ENCODE peak calls at places on chromosomes 11 and 22, in five cellular contexts. H is OCI-LY7, J is right lobe of liver, Y is HFF-Myc, R is colonic mucosa. N is an unnamed sample.

GRCh38 chr11:8230178-8230859 is 33.4 kb downstream of the LMO1 start:
- DNase-seq in R (no peak), Y (no peak), H (no peak), J (no peak), N (no peak)

GRCh38 chr11:77121096-77121640 is 6.9 kb upstream of the MYO7A start:
- DNase-seq in J (no peak), Y (no peak), H (no peak), R (no peak), N (no peak)

GRCh38 chr11:2881974-2882362 is 3.6 kb downstream of the CDKN1C start:
- DNase-seq in R (no peak), H (no peak), Y (no peak), J (no peak), N (no peak)

GRCh38 chr22:39773976-39774539 is 119.5 kb downstream of the ENTHD1 start:
- DNase-seq in J (no peak), H (peak), R (peak), Y (no peak), N (peak)

GRCh38 chr11:126403039-126403438 is 47.6 kb downstream of the ST3GAL4 start:
- DNase-seq in J (no peak), H (no peak), R (peak), Y (no peak), N (no peak)

GRCh38 chr11:12232160-12232559 is 121.8 kb downstream of the MICAL2 start:
- DNase-seq in J (no peak), R (no peak), Y (no peak), H (no peak), N (no peak)

GRCh38 chr11:8066911-8067455 is 14.0 kb upstream of the TUB start:
- DNase-seq in H (no peak), J (peak), Y (no peak), R (peak), N (no peak)

GRCh38 chr11:36060926-36061325 is 117.1 kb downstream of the LDLRAD3 start:
- DNase-seq in J (no peak), R (no peak), H (no peak), Y (no peak), N (no peak)

GRCh38 chr22:24727218-24727851 is 47.2 kb downstream of the PIWIL3 start:
- DNase-seq in Y (peak), J (no peak), R (peak), H (no peak), N (peak)

GRCh38 chr11:118892515-118892914 is 8.8 kb downstream of the CXCR5 start:
- DNase-seq in Y (no peak), J (no peak), R (no peak), H (peak), N (peak)

GRCh38 chr11:60482361-60482760 is 10.2 kb upstream of the MS4A12 start:
- DNase-seq in Y (no peak), J (no peak), H (peak), R (no peak), N (no peak)

GRCh38 chr11:36317992-36318391 is 21.9 kb downstream of the PRR5L start:
- DNase-seq in H (no peak), Y (no peak), J (no peak), R (peak), N (no peak)

GRCh38 chr11:5605849-5606248 is 9.4 kb downstream of the TRIM6 start:
- DNase-seq in Y (no peak), J (no peak), H (peak), R (no peak), N (no peak)

GRCh38 chr22:30305519-30305905 is 16.2 kb upstream of the CASTOR1 start:
- DNase-seq in H (peak), J (peak), R (peak), Y (no peak), N (peak)

GRCh38 chr11:113673566-113674396 is 32.3 kb downstream of the TMPRSS5 start:
- DNase-seq in R (no peak), J (no peak), H (no peak), Y (no peak), N (no peak)

GRCh38 chr22:45977551-45978274 is 751 bp upstream of the WNT7B start:
- DNase-seq in H (no peak), Y (no peak), R (no peak), J (no peak), N (no peak)

GRCh38 chr22:41524809-41525449 is 19.3 kb downstream of the POLR3H start:
- DNase-seq in J (no peak), R (peak), H (no peak), Y (no peak), N (peak)

GRCh38 chr11:87137711-87138110 is 100.0 kb downstream of the TMEM135 start:
- DNase-seq in R (no peak), Y (peak), H (no peak), J (no peak), N (no peak)

GRCh38 chr11:9529333-9529648 is 44.2 kb upstream of the WEE1 start:
- DNase-seq in H (no peak), J (no peak), R (peak), Y (no peak), N (no peak)

GRCh38 chr11:59380263-59381059 is 21.8 kb downstream of the OR5AN1 start:
- DNase-seq in R (no peak), J (no peak), H (no peak), Y (no peak), N (no peak)

GRCh38 chr22:37222440-37222971 is 10.2 kb upstream of the SSTR3 start:
- DNase-seq in R (no peak), H (no peak), J (no peak), Y (no peak), N (peak)

GRCh38 chr11:9367551-9367950 is 16.9 kb upstream of the IPO7 start:
- DNase-seq in Y (no peak), R (no peak), H (no peak), J (no peak), N (no peak)

GRCh38 chr11:11814614-11815452 is 26.9 kb upstream of the USP47 start:
- DNase-seq in H (no peak), Y (no peak), R (no peak), J (no peak), N (no peak)

GRCh38 chr22:49014227-49015201 is 813.2 kb downstream of the BRD1 start:
- DNase-seq in J (peak), Y (no peak), R (peak), H (no peak), N (no peak)

GRCh38 chr11:83717551-83717950 is 431.4 kb upstream of the CCDC90B start:
- DNase-seq in Y (no peak), H (no peak), J (peak), R (no peak), N (no peak)
- H3K4me3 ChIP-seq in Y (no peak), H (no peak), J (no peak), R (no peak), N (no peak)

GRCh38 chr22:20781272-20781990 is 7.5 kb downstream of the SERPIND1 start:
- DNase-seq in J (no peak), H (no peak), R (no peak), Y (no peak), N (no peak)

GRCh38 chr22:20782601-20783299 is 8.8 kb downstream of the SERPIND1 start:
- DNase-seq in Y (no peak), R (no peak), J (no peak), H (no peak), N (no peak)

GRCh38 chr22:20783844-20784723 is 10.2 kb downstream of the SERPIND1 start:
- DNase-seq in J (no peak), Y (peak), R (peak), H (peak), N (peak)

GRCh38 chr22:20783300-20783673 is 9.4 kb downstream of the SERPIND1 start:
- DNase-seq in Y (no peak), J (no peak), R (no peak), H (no peak), N (no peak)

DNA sequence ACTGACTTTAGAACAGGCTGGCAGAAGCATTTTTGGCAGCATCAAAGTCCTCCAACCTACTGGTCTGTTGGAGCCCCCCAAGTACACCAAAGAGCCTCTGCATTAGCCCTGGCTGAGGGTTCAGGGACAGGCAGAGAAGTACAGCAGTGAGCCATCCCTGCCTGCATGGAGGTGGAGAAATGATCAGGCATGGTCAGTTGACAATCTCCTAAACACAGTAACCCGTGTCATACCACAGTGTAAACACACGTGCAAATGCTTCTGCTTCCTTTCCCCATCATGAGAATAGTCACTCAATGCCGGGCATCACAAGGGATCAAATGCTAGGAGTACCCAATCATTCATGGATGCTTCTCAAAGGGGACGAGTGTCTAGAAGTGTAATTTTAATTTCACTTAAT is 8.2 kb downstream of the SERPIND1 start:
- DNase-seq in H (no peak), R (no peak), Y (no peak), J (no peak), N (no peak)
- H3K4me3 ChIP-seq in H (no peak), R (no peak), Y (no peak), J (no peak), N (no peak)

GRCh38 chr11:111513240-111513605 is 1.0 kb upstream of the BTG4 start:
- DNase-seq in Y (no peak), H (no peak), J (no peak), R (no peak), N (no peak)

GRCh38 chr11:111512296-111513239 is at the start of gene BTG4:
- DNase-seq in R (no peak), J (no peak), H (no peak), Y (no peak), N (no peak)

GRCh38 chr11:111510311-111510710 is 1.9 kb downstream of the BTG4 start:
- DNase-seq in H (no peak), Y (no peak), J (no peak), R (no peak), N (no peak)

GRCh38 chr11:111515591-111515990 is 1.0 kb downstream of the HOATZ start:
- DNase-seq in H (no peak), R (no peak), Y (no peak), J (no peak), N (no peak)

GRCh38 chr11:111514216-111515031 is at the start of gene HOATZ:
- DNase-seq in H (no peak), R (no peak), J (no peak), Y (no peak), N (peak)
- H3K4me3 ChIP-seq in H (no peak), R (no peak), J (no peak), Y (peak), N (peak)

DNA sequence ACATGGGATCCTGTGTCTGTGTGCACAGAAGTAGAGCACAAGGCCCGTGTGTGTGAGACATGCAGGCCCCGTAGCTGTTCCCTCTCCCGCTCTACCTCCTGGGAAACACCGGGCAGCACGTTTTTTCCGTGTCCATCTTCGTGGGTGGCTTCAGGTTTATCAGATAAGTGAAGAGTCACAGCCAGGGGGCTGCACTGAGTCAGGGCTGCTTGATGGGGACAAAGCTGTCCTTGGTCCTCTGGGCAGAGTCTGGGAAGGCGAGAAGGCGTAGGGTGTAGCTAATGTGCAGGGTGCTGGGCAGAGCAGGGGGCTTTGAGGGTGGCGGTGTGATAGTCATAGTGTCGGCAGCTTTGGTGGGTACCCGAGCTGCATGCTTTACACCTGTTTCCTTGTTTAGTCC is 23.7 kb downstream of the INCENP start:
- DNase-seq in Y (no peak), H (no peak), J (no peak), R (no peak), N (no peak)
- H3K4me3 ChIP-seq in Y (no peak), H (no peak), J (no peak), R (no peak), N (no peak)

DNA sequence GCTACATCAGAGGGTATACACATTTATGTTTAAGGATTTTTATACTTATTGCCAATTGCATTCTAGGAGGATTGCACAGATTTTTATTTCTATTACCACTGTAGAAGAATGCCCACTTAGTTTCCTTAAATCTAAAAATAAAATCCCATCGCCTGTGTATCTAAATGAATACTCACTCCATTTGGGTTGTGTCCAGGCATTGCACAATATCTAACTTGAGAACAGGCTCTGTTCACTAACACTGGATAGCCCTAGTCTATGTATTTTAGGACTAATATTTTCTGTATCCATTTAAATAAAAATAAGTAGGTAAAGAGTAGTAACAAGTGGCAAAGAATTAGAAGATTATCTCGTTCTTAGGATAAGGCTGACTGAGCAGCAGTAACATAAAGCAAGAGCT is 4.1 kb downstream of the C11orf52 start:
- DNase-seq in Y (no peak), J (peak), H (no peak), R (peak), N (no peak)
- H3K4me3 ChIP-seq in Y (no peak), J (no peak), H (no peak), R (no peak), N (no peak)

DNA sequence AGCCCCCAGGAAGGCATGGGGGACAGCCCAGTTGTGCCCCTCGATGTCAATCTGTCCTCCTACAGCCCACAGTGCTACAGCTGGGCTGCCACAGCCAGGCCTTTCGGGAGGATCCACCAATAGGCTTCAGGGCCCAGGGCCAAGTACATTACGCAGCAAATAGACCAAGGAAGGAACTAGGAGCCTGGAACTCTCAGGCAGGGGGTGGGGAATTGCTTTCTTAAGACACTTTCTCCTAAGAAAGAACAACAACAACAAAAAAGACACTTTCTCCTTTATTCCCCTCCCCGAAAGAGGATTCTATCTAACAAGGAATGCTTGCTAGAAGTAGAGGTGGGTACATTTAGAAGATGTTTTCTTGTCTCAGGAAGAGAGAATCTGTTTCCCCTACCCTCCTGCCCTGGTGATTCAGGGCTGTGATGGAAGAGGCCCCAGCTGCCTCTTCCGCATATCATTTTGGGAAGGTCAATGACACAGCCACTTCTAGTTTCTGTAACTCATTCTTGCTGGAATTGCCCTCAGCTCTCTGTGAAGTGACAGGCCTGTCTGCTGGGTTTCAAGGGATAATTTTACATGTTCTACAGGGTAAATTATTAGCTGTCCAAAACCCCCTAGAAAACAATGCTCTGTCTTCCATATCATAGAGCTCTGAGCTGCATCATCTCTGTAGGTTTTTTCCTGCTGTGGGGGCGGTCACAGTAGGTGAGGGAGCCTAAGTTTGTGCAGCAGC is 6.0 kb upstream of the MALAT1 start:
- DNase-seq in H (peak), R (peak), J (peak), Y (no peak), N (no peak)
- H3K4me3 ChIP-seq in H (peak), R (no peak), J (no peak), Y (no peak), N (no peak)

DNA sequence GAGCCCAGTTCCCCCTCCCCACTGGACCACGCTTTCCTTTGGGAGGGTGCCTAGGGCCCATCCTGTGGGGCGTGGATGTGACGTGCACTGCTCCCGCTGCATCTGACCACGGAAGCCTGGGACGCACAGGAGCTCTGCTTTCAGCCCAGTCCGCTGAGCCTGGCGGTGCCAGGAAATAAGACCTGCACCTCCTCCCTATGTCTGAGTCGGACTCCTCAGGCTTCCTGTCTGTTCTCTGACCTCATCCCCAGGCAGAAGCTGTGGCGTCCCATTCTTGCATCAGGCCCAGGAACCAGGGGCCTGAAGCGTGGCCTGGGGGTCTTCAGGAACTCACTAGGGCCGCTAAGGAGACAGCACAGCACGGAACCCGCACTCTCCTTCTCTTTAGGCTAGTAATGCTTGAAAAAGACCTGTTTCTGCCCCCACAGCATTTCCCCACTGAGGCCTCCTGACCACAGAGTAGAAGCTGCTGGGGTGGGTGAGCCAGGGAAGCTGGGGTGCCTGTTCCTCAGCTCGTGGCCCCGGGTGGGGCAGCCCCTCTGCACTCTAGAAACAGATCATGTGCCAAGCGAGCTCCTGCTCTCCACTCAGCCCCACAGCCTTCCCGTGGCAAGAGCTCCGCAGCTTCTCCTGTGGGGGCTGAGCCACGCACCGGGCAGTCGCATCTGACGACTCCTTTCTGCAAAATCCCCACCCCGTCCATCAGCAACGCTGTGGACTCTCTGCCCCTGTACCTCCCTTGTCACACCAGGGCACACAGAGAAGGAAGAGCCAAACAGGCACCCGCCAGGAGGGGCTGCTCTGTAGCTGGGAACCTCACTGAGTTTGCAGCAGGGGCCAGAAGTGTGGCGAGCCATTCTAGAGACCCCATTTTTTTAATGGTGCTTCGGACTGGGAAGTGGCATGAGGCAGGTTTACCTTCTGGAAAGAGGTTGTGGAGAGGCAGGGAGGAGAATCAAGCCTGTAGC is 22.6 kb downstream of the MOV10L1 start:
- DNase-seq in R (no peak), J (no peak), H (no peak), Y (no peak), N (no peak)
- H3K4me3 ChIP-seq in R (no peak), J (no peak), H (no peak), Y (no peak), N (no peak)

DNA sequence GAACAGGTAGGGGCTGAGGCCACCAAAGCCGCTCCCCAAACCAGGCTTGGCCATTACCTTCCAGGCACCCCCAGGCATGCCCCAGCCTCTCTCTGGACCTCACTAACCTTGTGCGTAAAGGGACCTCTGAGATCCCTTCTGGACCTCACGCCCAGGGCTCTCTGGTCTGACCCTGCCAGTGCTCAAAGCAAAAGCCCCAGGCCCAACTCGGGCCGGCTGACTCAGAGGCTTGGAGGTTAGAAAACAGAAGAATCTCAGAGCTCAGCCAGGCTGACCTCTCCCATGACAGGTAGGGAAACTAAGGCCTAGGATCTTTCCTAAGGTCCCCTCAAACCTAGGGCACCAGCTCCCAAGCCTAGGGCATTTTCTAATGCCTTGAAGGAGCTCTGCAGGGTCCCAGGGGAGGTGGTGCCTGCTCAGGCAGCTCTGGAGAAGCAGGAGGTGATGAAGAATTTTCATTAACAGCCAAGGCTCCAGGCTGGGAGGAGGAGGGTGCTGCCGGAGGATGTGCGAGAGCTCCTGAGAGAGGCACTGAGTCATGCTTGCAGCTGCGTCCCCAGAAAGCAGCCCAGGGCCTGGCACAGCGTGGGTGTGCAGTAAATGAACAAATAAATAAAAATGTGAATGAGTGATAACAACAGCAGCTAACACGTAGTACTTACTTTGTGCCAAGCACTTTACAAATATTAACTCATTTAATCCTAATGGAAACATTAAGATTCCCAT is 25.6 kb downstream of the ARRB1 start:
- DNase-seq in Y (peak), J (no peak), H (no peak), R (peak), N (no peak)
- H3K4me3 ChIP-seq in Y (no peak), J (no peak), H (no peak), R (no peak), N (no peak)